ENCODE peak calls at places on chromosomes 6 and 20, in eight cellular contexts. G is neural progenitor cell, J is neural crest cell, Q is vagina, I is esophagus squamous epithelium, X is left ventricle myocardium inferior, E is HCT116, W is breast epithelium. R is an unnamed sample.

GRCh38 chr6:107318100-107318736 is 141.1 kb downstream of the PDSS2 start:
- DNase-seq in G (peak; percentile 72), J (peak; percentile 23), Q (no peak), I (no peak), X (peak; percentile 27), E (peak; percentile 26), W (no peak), R (peak; percentile 60)

GRCh38 chr6:2635911-2636310 is 114.8 kb downstream of the MYLK4 start:
- DNase-seq in G (no peak), J (no peak), Q (peak; percentile 77), I (no peak), X (no peak), E (no peak), W (no peak), R (no peak)

GRCh38 chr6:102488729-102489128 is 1095.2 kb downstream of the GRIK2 start:
- DNase-seq in G (no peak), J (no peak), Q (no peak), I (no peak), X (no peak), E (no peak), W (no peak), R (no peak)

GRCh38 chr20:62370115-62370806 is 3.1 kb upstream of the LAMA5 start:
- DNase-seq in G (no peak), J (no peak), Q (no peak), I (no peak), X (no peak), E (no peak), W (peak; percentile 79), R (no peak)

GRCh38 chr6:134674562-134674961 is 275.3 kb downstream of the ALDH8A1 start:
- DNase-seq in G (peak; percentile 15), J (no peak), Q (no peak), I (no peak), X (no peak), E (no peak), W (no peak), R (no peak)

GRCh38 chr20:40251284-40251932 is 437.6 kb downstream of the MAFB start:
- DNase-seq in G (peak; percentile 58), J (no peak), Q (no peak), I (no peak), X (no peak), E (peak; percentile 37), W (no peak), R (peak; percentile 24)

GRCh38 chr6:56806368-56806767 is 148.5 kb upstream of the BEND6 start:
- DNase-seq in G (peak; percentile 77), J (no peak), Q (no peak), I (no peak), X (no peak), E (no peak), W (no peak), R (no peak)

GRCh38 chr20:8431538-8432434 is 299.7 kb downstream of the PLCB1 start:
- DNase-seq in G (peak; percentile 9), J (no peak), Q (no peak), I (no peak), X (peak; percentile 76), E (no peak), W (no peak), R (no peak)

GRCh38 chr6:52649521-52649920 is 21.4 kb upstream of the TMEM14A start:
- DNase-seq in G (no peak), J (no peak), Q (no peak), I (no peak), X (no peak), E (no peak), W (no peak), R (no peak)

GRCh38 chr6:17281497-17282481 is 628 bp downstream of the RBM24 start:
- DNase-seq in G (peak; percentile 72), J (peak; percentile 21), Q (no peak), I (no peak), X (no peak), E (no peak), W (no peak), R (no peak)

GRCh38 chr6:37204014-37204751 is 34.2 kb downstream of the PIM1 start:
- DNase-seq in G (no peak), J (no peak), Q (no peak), I (no peak), X (no peak), E (no peak), W (no peak), R (peak; percentile 65)

GRCh38 chr6:138662474-138662873 is 111.1 kb upstream of the CCDC28A start:
- DNase-seq in G (no peak), J (no peak), Q (no peak), I (no peak), X (no peak), E (no peak), W (no peak), R (no peak)

GRCh38 chr6:56517155-56517745 is 125.4 kb downstream of the DST start:
- DNase-seq in G (no peak), J (no peak), Q (no peak), I (no peak), X (no peak), E (no peak), W (no peak), R (no peak)

GRCh38 chr20:4766631-4767030 is 44.9 kb downstream of the PRND start:
- DNase-seq in G (no peak), J (no peak), Q (no peak), I (no peak), X (no peak), E (no peak), W (no peak), R (no peak)

GRCh38 chr6:79656134-79656533 is 25.0 kb downstream of the SH3BGRL2 start:
- DNase-seq in G (no peak), J (no peak), Q (no peak), I (no peak), X (no peak), E (no peak), W (no peak), R (no peak)

GRCh38 chr20:47336013-47336754 is 20.3 kb downstream of the ZMYND8 start:
- DNase-seq in G (no peak), J (no peak), Q (no peak), I (no peak), X (peak; percentile 53), E (no peak), W (no peak), R (no peak)

GRCh38 chr6:34589633-34590139 is 33.6 kb upstream of the SPDEF start:
- DNase-seq in G (no peak), J (no peak), Q (no peak), I (no peak), X (no peak), E (no peak), W (no peak), R (no peak)
- TF ChIP-seq CTCF in G (no peak), J (no peak), Q (no peak), I (no peak), X (no peak), E (no peak), W (no peak), R (peak; percentile 8)

DNA sequence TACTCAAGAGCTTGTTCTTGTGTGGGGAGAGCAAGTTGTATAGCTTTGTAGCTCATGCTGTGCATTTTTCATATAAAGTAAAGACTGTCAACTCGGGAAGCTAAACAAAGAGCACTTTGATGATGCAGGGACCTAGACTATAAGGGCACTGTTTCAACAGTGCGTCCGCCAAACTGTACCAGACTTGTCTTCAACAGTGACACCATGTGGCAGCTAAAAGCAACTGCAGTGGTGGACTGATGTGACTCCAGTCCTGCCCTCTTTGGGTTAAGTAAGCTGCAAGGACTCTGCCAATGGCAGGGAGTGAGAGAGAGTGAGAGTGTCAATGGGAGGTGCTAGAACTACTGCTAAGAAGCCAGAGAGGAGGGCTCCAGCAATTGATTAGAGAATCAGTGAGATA is 48.1 kb upstream of the MC3R start:
- DNase-seq in G (no peak), J (no peak), Q (no peak), I (no peak), X (no peak), E (peak; percentile 26), W (no peak), R (no peak)
- TF ChIP-seq CTCF in G (peak; percentile 51), J (peak; percentile 47), Q (no peak), I (peak; percentile 39), X (no peak), E (peak; percentile 64), W (no peak), R (peak; percentile 16)

DNA sequence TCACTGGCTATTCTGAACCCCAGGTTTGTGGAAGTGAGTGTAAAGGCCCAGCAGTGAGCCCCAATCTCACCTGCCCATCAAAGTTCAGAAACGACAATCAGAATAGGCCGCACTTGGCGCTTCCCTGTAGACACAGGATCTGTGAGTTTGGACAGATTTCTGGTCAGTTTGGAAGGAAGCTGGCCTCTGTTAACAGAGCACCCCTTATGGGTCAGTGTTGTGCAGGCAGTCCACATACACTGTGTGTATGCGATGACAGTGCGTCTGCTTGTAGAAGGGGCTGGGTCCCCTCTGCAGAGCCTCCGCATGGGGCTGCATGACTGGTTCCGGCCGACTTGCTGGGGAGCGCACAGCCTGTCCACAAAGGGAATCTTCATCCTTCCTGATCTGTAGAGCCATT is 3.4 kb upstream of the MPC1 start:
- DNase-seq in G (no peak), J (no peak), Q (no peak), I (no peak), X (no peak), E (no peak), W (no peak), R (no peak)
- TF ChIP-seq CTCF in G (no peak), J (no peak), Q (no peak), I (no peak), X (no peak), E (no peak), W (no peak), R (no peak)

GRCh38 chr6:20306491-20306890 is 94.2 kb upstream of the MBOAT1 start:
- DNase-seq in G (peak; percentile 7), J (no peak), Q (no peak), I (no peak), X (no peak), E (no peak), W (no peak), R (no peak)
- TF ChIP-seq CTCF in G (peak; percentile 22), J (no peak), Q (no peak), I (no peak), X (peak; percentile 15), E (peak; percentile 31), W (no peak), R (no peak)

DNA sequence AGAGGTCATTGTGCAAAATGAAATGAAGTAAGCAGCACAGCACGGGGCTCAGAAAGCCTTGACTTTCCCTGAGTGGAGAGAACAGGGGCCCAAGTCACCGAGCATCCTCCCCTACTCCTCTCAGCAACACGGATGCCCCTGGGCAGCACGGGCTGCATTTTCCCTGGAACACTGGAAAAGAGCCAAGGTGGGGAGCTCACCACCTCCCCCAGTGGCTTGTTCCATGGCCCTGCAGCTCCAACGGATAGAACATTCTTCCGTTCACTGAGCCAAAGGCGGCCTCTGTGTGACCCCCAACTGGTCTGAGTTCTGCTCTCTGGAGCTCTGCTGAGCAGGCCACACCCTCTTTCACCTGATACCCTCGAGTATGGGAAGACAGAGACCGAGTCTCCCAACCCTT is 20.8 kb upstream of the EMILIN3 start:
- DNase-seq in G (peak; percentile 74), J (no peak), Q (no peak), I (no peak), X (no peak), E (no peak), W (no peak), R (no peak)
- TF ChIP-seq CTCF in G (peak; percentile 26), J (no peak), Q (no peak), I (no peak), X (no peak), E (peak; percentile 8), W (no peak), R (no peak)